ENCODE peak calls at places on chromosomes 2 and 18, in seven cellular contexts. C is K562, V is HCT116, J is SK-N-SH, T is H1, A is HepG2, P is GM12878. R is an unnamed sample.

GRCh38 chr2:40251146-40251545 is 200.7 kb downstream of the SLC8A1 start:
- DNase-seq in C (no peak), V (no peak), J (no peak), T (no peak), A (no peak), P (no peak), R (no peak)

GRCh38 chr2:105553538-105554196 is 154.8 kb upstream of the FHL2 start:
- DNase-seq in C (no peak), V (no peak), J (no peak), T (no peak), A (no peak), P (no peak), R (peak; percentile 20)

GRCh38 chr2:112483047-112483473 is 1.1 kb downstream of the TTL start:
- DNase-seq in C (peak; percentile 56), V (no peak), J (peak; percentile 80), T (no peak), A (peak; percentile 76), P (no peak), R (peak; percentile 18)

GRCh38 chr2:11411768-11412448 is 54.1 kb downstream of the E2F6 start:
- DNase-seq in C (peak; percentile 51), V (no peak), J (peak; percentile 85), T (no peak), A (peak; percentile 65), P (no peak), R (peak; percentile 53)

GRCh38 chr2:230085201-230085600 is 16.5 kb upstream of the SLC16A14 start:
- DNase-seq in C (no peak), V (no peak), J (no peak), T (no peak), A (no peak), P (no peak), R (no peak)

GRCh38 chr2:85908506-85908905 is 19.7 kb upstream of the ST3GAL5 start:
- DNase-seq in C (no peak), V (no peak), J (no peak), T (no peak), A (peak; percentile 49), P (no peak), R (no peak)

GRCh38 chr2:8670580-8670979 is 11.3 kb upstream of the ID2 start:
- DNase-seq in C (no peak), V (no peak), J (no peak), T (no peak), A (no peak), P (no peak), R (no peak)

GRCh38 chr2:207086136-207086535 is 79.6 kb downstream of the KLF7 start:
- DNase-seq in C (no peak), V (no peak), J (no peak), T (no peak), A (no peak), P (no peak), R (no peak)

GRCh38 chr18:79570266-79571201 is 109.1 kb upstream of the CTDP1 start:
- DNase-seq in C (no peak), V (peak; percentile 73), J (no peak), T (no peak), A (no peak), P (no peak), R (no peak)

DNA sequence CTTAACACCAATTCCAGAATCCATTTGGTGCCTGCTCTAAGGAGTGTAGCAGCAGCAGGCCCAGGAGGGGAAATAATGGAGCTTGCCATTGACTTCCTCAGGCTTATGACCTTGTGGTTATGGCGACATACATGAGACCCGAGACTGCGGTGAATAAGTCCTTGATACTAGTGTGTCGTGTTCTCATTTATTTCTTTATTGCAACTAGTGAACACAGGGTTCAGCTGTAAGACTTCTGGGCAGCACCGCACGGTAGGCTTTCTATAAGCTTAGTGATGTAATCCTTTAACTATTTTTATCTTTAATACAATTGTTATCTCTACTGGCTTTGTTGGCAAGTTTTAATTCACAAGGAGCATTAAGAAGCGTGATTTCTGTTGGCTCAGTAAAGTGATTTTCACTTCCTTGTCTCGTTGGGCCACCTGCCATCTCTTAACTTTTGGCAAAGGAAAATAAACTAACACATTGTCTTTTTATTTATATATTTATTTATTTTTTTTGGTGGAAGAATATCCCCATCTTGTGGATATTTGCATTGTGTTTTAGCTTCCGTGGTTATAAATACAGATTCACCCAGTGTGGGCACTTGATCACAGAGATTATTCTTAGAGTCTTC is 139.8 kb downstream of the LTBP1 start:
- DNase-seq in C (no peak), V (no peak), J (no peak), T (no peak), A (no peak), P (no peak), R (no peak)
- TF ChIP-seq JUND in C (no peak), V (no peak), J (no peak), T (no peak), A (no peak), P (no peak), R (no peak)

GRCh38 chr18:48834421-48835011 is 116.2 kb downstream of the SMAD7 start:
- DNase-seq in C (no peak), V (peak; percentile 74), J (no peak), T (peak; percentile 53), A (no peak), P (peak; percentile 81), R (no peak)
- TF ChIP-seq JUND in C (no peak), V (no peak), J (peak; percentile 93), T (peak; percentile 52), A (no peak), P (no peak), R (no peak)

GRCh38 chr18:70931942-70932814 is 643.3 kb downstream of the SOCS6 start:
- DNase-seq in C (no peak), V (no peak), J (peak; percentile 24), T (no peak), A (peak; percentile 3), P (no peak), R (peak; percentile 46)

GRCh38 chr18:70936160-70936559 is 647.3 kb downstream of the SOCS6 start:
- DNase-seq in C (no peak), V (no peak), J (no peak), T (no peak), A (no peak), P (no peak), R (peak; percentile 1)
- TF ChIP-seq JUND in C (no peak), V (no peak), J (no peak), T (no peak), A (no peak), P (no peak), R (no peak)

DNA sequence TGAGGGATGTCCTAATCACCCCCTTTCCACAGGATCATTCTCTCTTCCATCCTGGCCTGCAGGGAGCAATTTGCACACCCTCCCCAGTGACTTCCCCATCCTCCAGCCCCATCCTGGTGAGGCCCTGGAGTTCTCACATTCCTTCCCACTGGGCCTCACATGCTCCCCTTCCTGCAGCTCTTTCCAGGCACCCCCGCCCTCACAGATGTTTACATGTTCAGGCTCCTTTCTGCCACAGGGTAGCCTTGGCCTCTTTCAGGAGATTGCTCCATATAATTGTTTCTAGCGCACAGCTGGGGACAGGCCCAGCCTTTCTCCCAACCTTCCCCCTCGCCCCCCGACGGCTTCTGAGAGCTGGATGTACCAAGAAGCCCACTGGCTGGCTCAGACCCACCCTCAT is 288.4 kb upstream of the TRIB2 start:
- DNase-seq in C (no peak), V (no peak), J (no peak), T (no peak), A (no peak), P (no peak), R (no peak)
- TF ChIP-seq JUND in C (no peak), V (no peak), J (no peak), T (no peak), A (no peak), P (no peak), R (no peak)

GRCh38 chr2:110167326-110167955 is 37.4 kb downstream of the NPHP1 start:
- DNase-seq in C (no peak), V (no peak), J (no peak), T (peak; percentile 27), A (no peak), P (no peak), R (no peak)
- TF ChIP-seq JUND in C (no peak), V (no peak), J (no peak), T (no peak), A (no peak), P (no peak), R (no peak)

R was measured in T47D.